ENCODE peak calls at places on chromosomes 11 and 22, in nine cellular contexts. Q is astrocyte of the cerebellum; C is HCEC 1CT; R is NCI-H2107; T is endothelial cell; Y is naive thymus-derived CD8-positive, alpha-beta T cell; E is right atrium auricular region; S is KG1; U is spleen. D is an unnamed sample.

GRCh38 chr11:67255864-67256263 is 10.4 kb upstream of the GRK2 start:
- DNase-seq in E (no peak), C (no peak), U (no peak), R (no peak), Y (no peak), Q (no peak), T (no peak), S (no peak), D (no peak)

GRCh38 chr11:96090711-96091110 is 166.8 kb upstream of the MTMR2 start:
- DNase-seq in E (no peak), U (no peak), R (no peak), C (peak; percentile 75), Y (no peak), S (no peak), T (no peak), Q (peak; percentile 65), D (no peak)

GRCh38 chr11:116162086-116162485 is 610.7 kb downstream of the BUD13 start:
- DNase-seq in Y (no peak), C (no peak), E (peak; percentile 30), U (no peak), T (peak; percentile 2), Q (no peak), R (no peak), S (no peak), D (no peak)

GRCh38 chr11:87439981-87440760 is 402.4 kb downstream of the TMEM135 start:
- DNase-seq in E (no peak), C (no peak), T (no peak), S (no peak), U (no peak), Y (no peak), Q (no peak), R (no peak), D (no peak)

GRCh38 chr11:47430524-47430923 is 4.3 kb upstream of the PSMC3 start:
- DNase-seq in T (no peak), Q (no peak), C (no peak), Y (no peak), S (no peak), U (no peak), E (no peak), R (no peak), D (no peak)

GRCh38 chr22:46674367-46674781 is 54.2 kb downstream of the GRAMD4 start:
- DNase-seq in E (no peak), C (no peak), Q (no peak), R (no peak), U (peak; percentile 94), S (peak; percentile 81), Y (peak; percentile 80), T (no peak), D (no peak)

GRCh38 chr11:46290598-46291309 is 13.3 kb downstream of the CREB3L1 start:
- DNase-seq in T (peak; percentile 34), Y (no peak), U (no peak), S (no peak), R (no peak), E (no peak), C (peak; percentile 97), Q (peak; percentile 87), D (no peak)

GRCh38 chr11:78110830-78111229 is 28.6 kb downstream of the ALG8 start:
- DNase-seq in U (no peak), Q (no peak), E (no peak), T (no peak), C (peak; percentile 49), Y (no peak), R (no peak), S (no peak), D (no peak)

GRCh38 chr22:47558828-47559700 is 796.6 kb downstream of the TBC1D22A start:
- DNase-seq in U (no peak), S (no peak), Q (no peak), R (no peak), Y (no peak), T (no peak), E (peak; percentile 32), C (no peak), D (no peak)

GRCh38 chr22:33005476-33005875 is 52.7 kb downstream of the SYN3 start:
- DNase-seq in Y (no peak), R (no peak), C (no peak), S (no peak), T (no peak), Q (no peak), U (peak; percentile 20), E (peak; percentile 4), D (no peak)

GRCh38 chr11:127003260-127003981 is 2.9 kb upstream of the KIRREL3 start:
- DNase-seq in T (peak; percentile 69), E (no peak), C (no peak), Y (no peak), Q (no peak), S (no peak), R (no peak), U (no peak), D (peak; percentile 39)

GRCh38 chr11:100863080-100863581 is 176.0 kb downstream of the ARHGAP42 start:
- DNase-seq in E (no peak), R (no peak), C (peak; percentile 77), Y (no peak), T (no peak), U (no peak), Q (peak; percentile 95), S (peak; percentile 32), D (no peak)

GRCh38 chr11:125995313-125995712 is 49.5 kb downstream of the VSIG10L2 start:
- DNase-seq in T (no peak), Q (no peak), R (no peak), Y (no peak), E (no peak), C (no peak), S (no peak), U (no peak), D (peak; percentile 30)

GRCh38 chr22:33659423-33659822 is 260.9 kb downstream of the LARGE1 start:
- DNase-seq in U (no peak), C (no peak), Y (no peak), Q (no peak), T (no peak), E (no peak), S (no peak), R (no peak), D (no peak)

GRCh38 chr22:43185860-43186261 is 1.1 kb downstream of the TTLL12 start:
- DNase-seq in U (no peak), C (no peak), R (no peak), S (no peak), E (no peak), Q (no peak), T (no peak), Y (no peak), D (peak; percentile 56)

GRCh38 chr11:115613986-115614625 is 109.9 kb upstream of the CADM1 start:
- DNase-seq in S (no peak), C (no peak), U (no peak), T (no peak), R (no peak), Y (no peak), E (no peak), Q (no peak), D (no peak)

GRCh38 chr11:18321622-18321990 is 334 bp downstream of the HPS5 start:
- DNase-seq in S (peak; percentile 35), U (no peak), R (no peak), Q (no peak), T (no peak), Y (no peak), E (no peak), C (peak; percentile 33), D (no peak)

GRCh38 chr11:19919050-19919561 is 206.5 kb downstream of the NAV2 start:
- DNase-seq in E (no peak), S (no peak), Y (no peak), R (no peak), U (no peak), T (no peak), C (peak; percentile 90), Q (peak; percentile 97), D (peak; percentile 67)

GRCh38 chr11:4184163-4184916 is 89.7 kb downstream of the RRM1 start:
- DNase-seq in Y (no peak), R (no peak), U (no peak), Q (no peak), C (no peak), T (no peak), E (no peak), S (no peak), D (no peak)

GRCh38 chr11:38598413-38598812 is 2000.4 kb upstream of the RAG2 start:
- DNase-seq in Y (no peak), U (no peak), C (no peak), T (peak; percentile 5), R (no peak), E (no peak), Q (peak; percentile 5), S (no peak), D (no peak)

D was measured in dorsolateral prefrontal cortex.